ENCODE peak calls at places on chromosomes 11 and 22, in six cellular contexts. One of them, this sample, is unnamed.

GRCh38 chr11:75272391-75272790 is 31.8 kb downstream of the TPBGL start:
- DNase-seq in cardiac muscle cell: no peak
- DNase-seq in fibroblast of mammary gland: no peak
- DNase-seq in GM12865: no peak
- DNase-seq in WTC11: no peak
- DNase-seq in glutamatergic neuron: no peak
- DNase-seq in this sample: no peak

GRCh38 chr11:82523141-82523540 is 210.5 kb downstream of the FAM181B start:
- DNase-seq in GM12865: no peak
- DNase-seq in cardiac muscle cell: no peak
- DNase-seq in WTC11: peak; percentile 32
- DNase-seq in glutamatergic neuron: peak; percentile 65
- DNase-seq in fibroblast of mammary gland: no peak
- DNase-seq in this sample: no peak

GRCh38 chr11:9285850-9286587 is 20.9 kb upstream of the DENND5A start:
- DNase-seq in cardiac muscle cell: no peak
- DNase-seq in fibroblast of mammary gland: no peak
- DNase-seq in glutamatergic neuron: no peak
- DNase-seq in GM12865: no peak
- DNase-seq in WTC11: no peak
- DNase-seq in this sample: no peak

GRCh38 chr11:117410861-117411725 is 83.4 kb downstream of the CEP164 start:
- DNase-seq in WTC11: no peak
- DNase-seq in glutamatergic neuron: no peak
- DNase-seq in GM12865: no peak
- DNase-seq in fibroblast of mammary gland: no peak
- DNase-seq in cardiac muscle cell: no peak
- DNase-seq in this sample: no peak

GRCh38 chr22:17772249-17772962 is 1.9 kb downstream of the BID start:
- DNase-seq in glutamatergic neuron: no peak
- DNase-seq in cardiac muscle cell: no peak
- DNase-seq in WTC11: no peak
- DNase-seq in fibroblast of mammary gland: no peak
- DNase-seq in GM12865: no peak
- DNase-seq in this sample: peak; percentile 30

GRCh38 chr22:42984814-42985540 is 30.0 kb downstream of the PACSIN2 start:
- DNase-seq in WTC11: no peak
- DNase-seq in cardiac muscle cell: no peak
- DNase-seq in fibroblast of mammary gland: no peak
- DNase-seq in GM12865: no peak
- DNase-seq in glutamatergic neuron: no peak
- DNase-seq in this sample: no peak

GRCh38 chr11:93444671-93445073 is 98.5 kb downstream of the SMCO4 start:
- DNase-seq in cardiac muscle cell: peak; percentile 14
- DNase-seq in glutamatergic neuron: peak; percentile 35
- DNase-seq in WTC11: peak; percentile 83
- DNase-seq in GM12865: no peak
- DNase-seq in fibroblast of mammary gland: peak; percentile 19
- DNase-seq in this sample: peak; percentile 67

GRCh38 chr22:36569999-36570398 is 41.0 kb upstream of the EIF3D start:
- DNase-seq in cardiac muscle cell: peak; percentile 35
- DNase-seq in WTC11: peak; percentile 74
- DNase-seq in fibroblast of mammary gland: peak; percentile 36
- DNase-seq in GM12865: no peak
- DNase-seq in glutamatergic neuron: peak; percentile 70
- DNase-seq in this sample: peak; percentile 46

GRCh38 chr11:20397281-20397680 is 9.8 kb downstream of the PRMT3 start:
- DNase-seq in fibroblast of mammary gland: peak; percentile 64
- DNase-seq in GM12865: peak; percentile 57
- DNase-seq in glutamatergic neuron: no peak
- DNase-seq in cardiac muscle cell: peak; percentile 36
- DNase-seq in WTC11: no peak
- DNase-seq in this sample: peak; percentile 22

GRCh38 chr11:33412231-33412630 is 155.1 kb downstream of the HIPK3 start:
- DNase-seq in cardiac muscle cell: no peak
- DNase-seq in WTC11: no peak
- DNase-seq in fibroblast of mammary gland: no peak
- DNase-seq in glutamatergic neuron: no peak
- DNase-seq in GM12865: no peak
- DNase-seq in this sample: no peak

GRCh38 chr11:33411751-33412150 is 154.6 kb downstream of the HIPK3 start:
- DNase-seq in cardiac muscle cell: no peak
- DNase-seq in GM12865: peak; percentile 51
- DNase-seq in WTC11: no peak
- DNase-seq in fibroblast of mammary gland: no peak
- DNase-seq in glutamatergic neuron: no peak
- DNase-seq in this sample: no peak

GRCh38 chr11:33419956-33420355 is 162.8 kb downstream of the HIPK3 start:
- DNase-seq in fibroblast of mammary gland: no peak
- DNase-seq in glutamatergic neuron: no peak
- DNase-seq in cardiac muscle cell: no peak
- DNase-seq in GM12865: no peak
- DNase-seq in WTC11: no peak
- DNase-seq in this sample: no peak

GRCh38 chr11:33413296-33413695 is 156.1 kb downstream of the HIPK3 start:
- DNase-seq in cardiac muscle cell: no peak
- DNase-seq in WTC11: no peak
- DNase-seq in glutamatergic neuron: no peak
- DNase-seq in fibroblast of mammary gland: no peak
- DNase-seq in GM12865: no peak
- DNase-seq in this sample: no peak

DNA sequence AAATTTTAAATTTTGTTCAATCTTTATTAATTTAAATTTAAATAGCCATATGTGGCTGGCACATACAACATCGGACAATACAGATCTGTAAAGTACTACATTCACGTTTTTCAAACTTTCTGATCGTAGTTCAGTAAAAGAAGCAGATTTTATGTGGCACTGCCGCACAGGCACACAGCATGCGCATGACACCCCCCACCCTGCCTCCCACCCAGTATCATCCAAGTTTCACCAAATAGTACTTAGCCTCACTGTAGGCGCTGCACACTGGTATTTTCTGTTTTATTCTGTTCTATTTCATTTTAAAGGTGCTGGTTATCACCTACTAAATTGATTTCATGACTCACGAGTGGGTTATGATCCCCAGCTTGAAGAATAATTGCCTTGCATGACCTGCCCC is 159.9 kb downstream of the HIPK3 start:
- DNase-seq in GM12865: no peak
- DNase-seq in cardiac muscle cell: no peak
- DNase-seq in glutamatergic neuron: no peak
- DNase-seq in WTC11: no peak
- DNase-seq in fibroblast of mammary gland: no peak
- DNase-seq in this sample: no peak
- TF ChIP-seq CTCF in GM12865: no peak
- TF ChIP-seq CTCF in cardiac muscle cell: no peak
- TF ChIP-seq CTCF in glutamatergic neuron: no peak
- TF ChIP-seq CTCF in WTC11: no peak
- TF ChIP-seq CTCF in fibroblast of mammary gland: no peak
- TF ChIP-seq CTCF in this sample: no peak

GRCh38 chr11:62627718-62628117 is 5.9 kb upstream of the B3GAT3 start:
- DNase-seq in WTC11: no peak
- DNase-seq in GM12865: no peak
- DNase-seq in glutamatergic neuron: no peak
- DNase-seq in fibroblast of mammary gland: no peak
- DNase-seq in cardiac muscle cell: no peak
- DNase-seq in this sample: no peak

GRCh38 chr11:62622476-62622875 is 690 bp upstream of the B3GAT3 start:
- DNase-seq in fibroblast of mammary gland: no peak
- DNase-seq in GM12865: no peak
- DNase-seq in glutamatergic neuron: no peak
- DNase-seq in WTC11: no peak
- DNase-seq in cardiac muscle cell: no peak
- DNase-seq in this sample: no peak

GRCh38 chr11:62621027-62621566 is 689 bp downstream of the B3GAT3 start:
- DNase-seq in cardiac muscle cell: no peak
- DNase-seq in WTC11: no peak
- DNase-seq in GM12865: no peak
- DNase-seq in fibroblast of mammary gland: no peak
- DNase-seq in glutamatergic neuron: no peak
- DNase-seq in this sample: no peak

GRCh38 chr11:62621567-62622470 is at the start of gene B3GAT3:
- DNase-seq in GM12865: peak; percentile 99
- DNase-seq in glutamatergic neuron: peak; percentile 98
- DNase-seq in fibroblast of mammary gland: peak; percentile 97
- DNase-seq in WTC11: peak; percentile 99
- DNase-seq in cardiac muscle cell: peak; percentile 99
- DNase-seq in this sample: peak; percentile 98
- TF ChIP-seq CTCF in GM12865: no peak
- TF ChIP-seq CTCF in glutamatergic neuron: no peak
- TF ChIP-seq CTCF in fibroblast of mammary gland: no peak
- TF ChIP-seq CTCF in WTC11: no peak
- TF ChIP-seq CTCF in cardiac muscle cell: no peak
- TF ChIP-seq CTCF in this sample: no peak

GRCh38 chr22:38927033-38927789 is 30.2 kb upstream of the APOBEC3A start:
- DNase-seq in glutamatergic neuron: peak; percentile 89
- DNase-seq in WTC11: peak; percentile 85
- DNase-seq in GM12865: peak; percentile 77
- DNase-seq in fibroblast of mammary gland: peak; percentile 32
- DNase-seq in cardiac muscle cell: peak; percentile 84
- DNase-seq in this sample: peak; percentile 80
- TF ChIP-seq CTCF in glutamatergic neuron: peak; percentile 68
- TF ChIP-seq CTCF in WTC11: peak; percentile 59
- TF ChIP-seq CTCF in GM12865: peak; percentile 71
- TF ChIP-seq CTCF in fibroblast of mammary gland: peak; percentile 42
- TF ChIP-seq CTCF in cardiac muscle cell: peak; percentile 66
- TF ChIP-seq CTCF in this sample: peak; percentile 68

GRCh38 chr11:29527391-29527936 is 489.4 kb downstream of the KCNA4 start:
- DNase-seq in cardiac muscle cell: no peak
- DNase-seq in glutamatergic neuron: no peak
- DNase-seq in WTC11: no peak
- DNase-seq in fibroblast of mammary gland: peak; percentile 75
- DNase-seq in GM12865: peak; percentile 35
- DNase-seq in this sample: no peak
- TF ChIP-seq CTCF in cardiac muscle cell: peak; percentile 63
- TF ChIP-seq CTCF in glutamatergic neuron: peak; percentile 62
- TF ChIP-seq CTCF in WTC11: no peak
- TF ChIP-seq CTCF in fibroblast of mammary gland: peak; percentile 46
- TF ChIP-seq CTCF in GM12865: peak; percentile 26
- TF ChIP-seq CTCF in this sample: no peak